ENCODE peak calls at places on chromosomes 3 and 15, in ten cellular contexts. One of them, this sample, is unnamed. For H3K9me3, the result is how much of the 10 kb centered on the place peaks cover.

GRCh38 chr15:34609102-34609501 is 25.7 kb upstream of the GOLGA8B start:
- DNase-seq in PC-3: no peak
- DNase-seq in cardiac muscle cell: no peak
- DNase-seq in left ventricle myocardium inferior: no peak
- DNase-seq in uterus: no peak
- DNase-seq in breast epithelium: no peak
- DNase-seq in neural progenitor cell: no peak
- DNase-seq in heart left ventricle: no peak
- DNase-seq in spleen: no peak
- DNase-seq in lower lobe of right lung: no peak
- DNase-seq in this sample: no peak

GRCh38 chr3:177875786-177876476 is 660.3 kb upstream of the KCNMB2 start:
- DNase-seq in left ventricle myocardium inferior: no peak
- DNase-seq in heart left ventricle: no peak
- DNase-seq in PC-3: no peak
- DNase-seq in cardiac muscle cell: no peak
- DNase-seq in neural progenitor cell: peak
- DNase-seq in breast epithelium: no peak
- DNase-seq in spleen: no peak
- DNase-seq in uterus: no peak
- DNase-seq in lower lobe of right lung: no peak
- DNase-seq in this sample: no peak

GRCh38 chr3:137709011-137709601 is 55.0 kb upstream of the SOX14 start:
- DNase-seq in PC-3: peak
- DNase-seq in cardiac muscle cell: no peak
- DNase-seq in left ventricle myocardium inferior: no peak
- DNase-seq in neural progenitor cell: peak
- DNase-seq in spleen: no peak
- DNase-seq in lower lobe of right lung: no peak
- DNase-seq in heart left ventricle: no peak
- DNase-seq in uterus: no peak
- DNase-seq in breast epithelium: no peak
- DNase-seq in this sample: no peak

GRCh38 chr3:192747145-192747544 is 19.8 kb upstream of the FGF12 start:
- DNase-seq in left ventricle myocardium inferior: no peak
- DNase-seq in uterus: no peak
- DNase-seq in breast epithelium: no peak
- DNase-seq in PC-3: no peak
- DNase-seq in cardiac muscle cell: no peak
- DNase-seq in spleen: no peak
- DNase-seq in heart left ventricle: no peak
- DNase-seq in lower lobe of right lung: no peak
- DNase-seq in neural progenitor cell: no peak
- DNase-seq in this sample: no peak

GRCh38 chr3:36409862-36410261 is 29.6 kb downstream of the STAC start:
- DNase-seq in uterus: no peak
- DNase-seq in left ventricle myocardium inferior: no peak
- DNase-seq in neural progenitor cell: no peak
- DNase-seq in lower lobe of right lung: no peak
- DNase-seq in heart left ventricle: no peak
- DNase-seq in breast epithelium: no peak
- DNase-seq in spleen: no peak
- DNase-seq in cardiac muscle cell: no peak
- DNase-seq in PC-3: no peak
- DNase-seq in this sample: no peak

GRCh38 chr15:41836072-41836471 is 2.6 kb upstream of the PLA2G4B start:
- DNase-seq in PC-3: no peak
- DNase-seq in breast epithelium: no peak
- DNase-seq in heart left ventricle: no peak
- DNase-seq in lower lobe of right lung: no peak
- DNase-seq in left ventricle myocardium inferior: no peak
- DNase-seq in neural progenitor cell: no peak
- DNase-seq in spleen: no peak
- DNase-seq in cardiac muscle cell: no peak
- DNase-seq in uterus: no peak
- DNase-seq in this sample: no peak

GRCh38 chr3:46944191-46944590 is 32.4 kb downstream of the CCDC12 start:
- DNase-seq in lower lobe of right lung: peak
- DNase-seq in PC-3: no peak
- DNase-seq in cardiac muscle cell: no peak
- DNase-seq in uterus: no peak
- DNase-seq in neural progenitor cell: no peak
- DNase-seq in breast epithelium: no peak
- DNase-seq in heart left ventricle: no peak
- DNase-seq in left ventricle myocardium inferior: no peak
- DNase-seq in spleen: peak
- DNase-seq in this sample: no peak

GRCh38 chr3:197024881-197025735 is 4.5 kb downstream of the MELTF start:
- DNase-seq in PC-3: no peak
- DNase-seq in left ventricle myocardium inferior: no peak
- DNase-seq in heart left ventricle: no peak
- DNase-seq in spleen: peak
- DNase-seq in lower lobe of right lung: no peak
- DNase-seq in neural progenitor cell: no peak
- DNase-seq in uterus: no peak
- DNase-seq in breast epithelium: no peak
- DNase-seq in cardiac muscle cell: no peak
- DNase-seq in this sample: no peak

GRCh38 chr15:60704129-60704528 is 225.2 kb upstream of the ICE2 start:
- DNase-seq in PC-3: no peak
- DNase-seq in spleen: no peak
- DNase-seq in left ventricle myocardium inferior: no peak
- DNase-seq in uterus: no peak
- DNase-seq in cardiac muscle cell: no peak
- DNase-seq in lower lobe of right lung: no peak
- DNase-seq in neural progenitor cell: no peak
- DNase-seq in breast epithelium: no peak
- DNase-seq in heart left ventricle: no peak
- DNase-seq in this sample: no peak

GRCh38 chr15:74641151-74641550 is 25.5 kb downstream of the CLK3 start:
- DNase-seq in spleen: no peak
- DNase-seq in uterus: no peak
- DNase-seq in neural progenitor cell: no peak
- DNase-seq in breast epithelium: no peak
- DNase-seq in cardiac muscle cell: no peak
- DNase-seq in lower lobe of right lung: no peak
- DNase-seq in heart left ventricle: no peak
- DNase-seq in left ventricle myocardium inferior: no peak
- DNase-seq in PC-3: no peak
- DNase-seq in this sample: no peak

GRCh38 chr15:83971967-83972366 is 263.6 kb upstream of the GOLGA6L4 start:
- DNase-seq in lower lobe of right lung: no peak
- DNase-seq in left ventricle myocardium inferior: no peak
- DNase-seq in spleen: no peak
- DNase-seq in breast epithelium: no peak
- DNase-seq in cardiac muscle cell: peak
- DNase-seq in uterus: no peak
- DNase-seq in heart left ventricle: no peak
- DNase-seq in PC-3: no peak
- DNase-seq in neural progenitor cell: no peak
- DNase-seq in this sample: no peak

GRCh38 chr3:125647318-125648014 is 52.2 kb upstream of the OSBPL11 start:
- DNase-seq in spleen: no peak
- DNase-seq in neural progenitor cell: no peak
- DNase-seq in left ventricle myocardium inferior: no peak
- DNase-seq in PC-3: peak
- DNase-seq in lower lobe of right lung: peak
- DNase-seq in heart left ventricle: no peak
- DNase-seq in uterus: no peak
- DNase-seq in breast epithelium: no peak
- DNase-seq in cardiac muscle cell: no peak
- DNase-seq in this sample: no peak

GRCh38 chr3:51712511-51712931 is 5.7 kb downstream of the GRM2 start:
- DNase-seq in neural progenitor cell: no peak
- DNase-seq in spleen: no peak
- DNase-seq in breast epithelium: no peak
- DNase-seq in uterus: no peak
- DNase-seq in heart left ventricle: no peak
- DNase-seq in left ventricle myocardium inferior: no peak
- DNase-seq in lower lobe of right lung: no peak
- DNase-seq in PC-3: no peak
- DNase-seq in cardiac muscle cell: no peak
- DNase-seq in this sample: no peak

GRCh38 chr15:91068966-91069365 is 31.1 kb upstream of the SV2B start:
- DNase-seq in spleen: no peak
- DNase-seq in cardiac muscle cell: no peak
- DNase-seq in neural progenitor cell: no peak
- DNase-seq in lower lobe of right lung: no peak
- DNase-seq in heart left ventricle: no peak
- DNase-seq in PC-3: no peak
- DNase-seq in uterus: no peak
- DNase-seq in breast epithelium: no peak
- DNase-seq in left ventricle myocardium inferior: no peak
- DNase-seq in this sample: no peak

GRCh38 chr3:177331203-177331602 is 133.9 kb upstream of the TBL1XR1 start:
- DNase-seq in left ventricle myocardium inferior: no peak
- DNase-seq in heart left ventricle: no peak
- DNase-seq in uterus: no peak
- DNase-seq in neural progenitor cell: no peak
- DNase-seq in breast epithelium: no peak
- DNase-seq in cardiac muscle cell: no peak
- DNase-seq in PC-3: no peak
- DNase-seq in lower lobe of right lung: no peak
- DNase-seq in spleen: no peak
- DNase-seq in this sample: no peak

GRCh38 chr3:188179006-188179966 is 25.3 kb downstream of the LPP start:
- DNase-seq in lower lobe of right lung: peak
- DNase-seq in spleen: no peak
- DNase-seq in breast epithelium: no peak
- DNase-seq in heart left ventricle: peak
- DNase-seq in uterus: peak
- DNase-seq in neural progenitor cell: peak
- DNase-seq in cardiac muscle cell: no peak
- DNase-seq in left ventricle myocardium inferior: peak
- DNase-seq in PC-3: no peak
- DNase-seq in this sample: peak

GRCh38 chr3:4999626-5000184 is 20.5 kb downstream of the BHLHE40 start:
- DNase-seq in breast epithelium: peak
- DNase-seq in heart left ventricle: no peak
- DNase-seq in cardiac muscle cell: no peak
- DNase-seq in PC-3: peak
- DNase-seq in uterus: no peak
- DNase-seq in spleen: no peak
- DNase-seq in left ventricle myocardium inferior: no peak
- DNase-seq in neural progenitor cell: no peak
- DNase-seq in lower lobe of right lung: no peak
- DNase-seq in this sample: no peak

GRCh38 chr3:193240850-193241706 is at the start of gene PLAAT1:
- DNase-seq in PC-3: no peak
- DNase-seq in heart left ventricle: peak
- DNase-seq in left ventricle myocardium inferior: peak
- DNase-seq in breast epithelium: no peak
- DNase-seq in uterus: peak
- DNase-seq in spleen: peak
- DNase-seq in cardiac muscle cell: peak
- DNase-seq in neural progenitor cell: peak
- DNase-seq in lower lobe of right lung: peak
- DNase-seq in this sample: no peak

DNA sequence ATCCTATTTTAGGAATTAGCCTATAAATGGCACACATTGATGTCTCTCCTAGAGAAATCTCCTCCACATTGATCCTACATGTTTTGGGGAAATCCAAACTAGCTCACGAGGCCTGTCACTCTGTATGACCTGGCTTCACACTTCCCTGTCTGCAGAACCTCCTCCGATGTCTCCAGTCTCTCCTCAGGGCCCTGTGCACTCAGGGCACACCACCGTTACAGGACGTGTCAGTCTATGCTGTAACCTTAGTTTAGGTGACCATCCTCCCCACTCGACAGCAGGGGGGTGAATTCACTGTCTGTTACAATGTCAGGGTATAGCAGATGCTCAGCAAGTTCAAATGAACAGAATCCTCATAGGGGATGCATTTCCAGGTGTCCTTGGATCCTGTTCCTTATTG is 249.1 kb downstream of the OCA2 start:
- DNase-seq in neural progenitor cell: no peak
- DNase-seq in heart left ventricle: no peak
- DNase-seq in uterus: no peak
- DNase-seq in PC-3: no peak
- DNase-seq in cardiac muscle cell: no peak
- DNase-seq in left ventricle myocardium inferior: no peak
- DNase-seq in spleen: no peak
- DNase-seq in lower lobe of right lung: no peak
- DNase-seq in breast epithelium: no peak
- DNase-seq in this sample: no peak
- H3K9me3 ChIP-seq in neural progenitor cell: under half
- H3K9me3 ChIP-seq in heart left ventricle: under half
- H3K9me3 ChIP-seq in uterus: under half
- H3K9me3 ChIP-seq in PC-3: under half
- H3K9me3 ChIP-seq in cardiac muscle cell: under half
- H3K9me3 ChIP-seq in left ventricle myocardium inferior: under half
- H3K9me3 ChIP-seq in spleen: under half
- H3K9me3 ChIP-seq in lower lobe of right lung: under half
- H3K9me3 ChIP-seq in breast epithelium: under half
- H3K9me3 ChIP-seq in this sample: under half

GRCh38 chr15:80727596-80727995 is 32.5 kb downstream of the ABHD17C start:
- DNase-seq in neural progenitor cell: no peak
- DNase-seq in uterus: no peak
- DNase-seq in lower lobe of right lung: no peak
- DNase-seq in breast epithelium: no peak
- DNase-seq in cardiac muscle cell: no peak
- DNase-seq in PC-3: no peak
- DNase-seq in left ventricle myocardium inferior: no peak
- DNase-seq in spleen: no peak
- DNase-seq in heart left ventricle: no peak
- DNase-seq in this sample: no peak
- H3K27ac ChIP-seq in neural progenitor cell: no peak
- H3K27ac ChIP-seq in uterus: no peak
- H3K27ac ChIP-seq in lower lobe of right lung: peak
- H3K27ac ChIP-seq in breast epithelium: no peak
- H3K27ac ChIP-seq in cardiac muscle cell: no peak
- H3K27ac ChIP-seq in PC-3: no peak
- H3K27ac ChIP-seq in left ventricle myocardium inferior: no peak
- H3K27ac ChIP-seq in spleen: no peak
- H3K27ac ChIP-seq in heart left ventricle: peak
- H3K27ac ChIP-seq in this sample: no peak

GRCh38 chr3:86988986-86989385 is 2.0 kb downstream of the VGLL3 start:
- DNase-seq in lower lobe of right lung: no peak
- DNase-seq in neural progenitor cell: no peak
- DNase-seq in spleen: no peak
- DNase-seq in breast epithelium: no peak
- DNase-seq in heart left ventricle: no peak
- DNase-seq in PC-3: no peak
- DNase-seq in cardiac muscle cell: no peak
- DNase-seq in uterus: no peak
- DNase-seq in left ventricle myocardium inferior: no peak
- DNase-seq in this sample: no peak
- TF ChIP-seq CTCF in lower lobe of right lung: no peak
- TF ChIP-seq CTCF in neural progenitor cell: no peak
- TF ChIP-seq CTCF in spleen: no peak
- TF ChIP-seq CTCF in breast epithelium: no peak
- TF ChIP-seq CTCF in heart left ventricle: no peak
- TF ChIP-seq CTCF in PC-3: no peak
- TF ChIP-seq CTCF in cardiac muscle cell: no peak
- TF ChIP-seq CTCF in uterus: no peak
- TF ChIP-seq CTCF in left ventricle myocardium inferior: no peak
- TF ChIP-seq CTCF in this sample: no peak

DNA sequence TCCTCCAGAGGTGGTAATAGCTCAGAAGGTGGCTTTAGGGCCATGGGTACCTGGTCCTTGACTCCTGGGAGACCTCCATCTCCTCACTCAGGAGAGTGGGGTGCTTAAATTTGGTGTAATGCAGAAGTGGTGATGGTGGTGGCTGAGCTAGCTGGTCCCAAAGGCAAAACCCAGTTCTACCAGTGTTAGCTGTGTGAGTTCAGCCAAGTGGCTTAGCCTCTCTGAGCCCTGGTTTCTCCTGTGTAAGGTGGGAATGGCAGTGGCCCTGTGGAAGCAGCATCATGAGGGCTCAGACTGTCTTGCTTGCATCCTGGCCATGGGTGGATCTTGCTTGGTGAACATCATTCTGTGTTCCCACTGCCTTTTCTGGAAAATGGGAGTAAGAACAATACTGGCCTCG is 9.4 kb downstream of the SEMA3F start:
- DNase-seq in breast epithelium: no peak
- DNase-seq in lower lobe of right lung: no peak
- DNase-seq in left ventricle myocardium inferior: no peak
- DNase-seq in uterus: no peak
- DNase-seq in cardiac muscle cell: no peak
- DNase-seq in PC-3: no peak
- DNase-seq in heart left ventricle: no peak
- DNase-seq in neural progenitor cell: no peak
- DNase-seq in spleen: no peak
- DNase-seq in this sample: no peak
- H3K9me3 ChIP-seq in breast epithelium: under half
- H3K9me3 ChIP-seq in lower lobe of right lung: under half
- H3K9me3 ChIP-seq in left ventricle myocardium inferior: under half
- H3K9me3 ChIP-seq in uterus: under half
- H3K9me3 ChIP-seq in cardiac muscle cell: under half
- H3K9me3 ChIP-seq in PC-3: under half
- H3K9me3 ChIP-seq in heart left ventricle: under half
- H3K9me3 ChIP-seq in neural progenitor cell: under half
- H3K9me3 ChIP-seq in spleen: under half
- H3K9me3 ChIP-seq in this sample: under half